ENCODE peak calls at places on chromosomes 2 and 18, in seven cellular contexts. M is B cell, P is renal cortical epithelial cell, U is EL, X is WERI-Rb-1, D is A549, J is activated B cell treated with CpG ODN at 0.5 μM for 24 hours. Z is an unnamed sample.

GRCh38 chr2:190972213-190972612 is 41.8 kb downstream of the STAT1 start:
- DNase-seq in M (no peak), P (no peak), U (no peak), X (no peak), D (no peak), J (no peak), Z (no peak)

GRCh38 chr18:43847164-43848091 is 570.1 kb upstream of the SYT4 start:
- DNase-seq in M (no peak), P (peak; percentile 87), U (peak; percentile 31), X (no peak), D (no peak), J (no peak), Z (no peak)

GRCh38 chr2:127569274-127570065 is 34.0 kb downstream of the MYO7B start:
- DNase-seq in M (no peak), P (peak; percentile 60), U (peak; percentile 66), X (no peak), D (no peak), J (no peak), Z (peak; percentile 64)

GRCh38 chr2:38013158-38013752 is 62.7 kb downstream of the CYP1B1 start:
- DNase-seq in M (no peak), P (peak; percentile 72), U (peak; percentile 27), X (no peak), D (no peak), J (no peak), Z (peak; percentile 39)

GRCh38 chr2:109156052-109156451 is 27.0 kb downstream of the SH3RF3 start:
- DNase-seq in M (no peak), P (no peak), U (no peak), X (no peak), D (no peak), J (no peak), Z (no peak)

GRCh38 chr18:79816981-79817606 is 19.4 kb downstream of the KCNG2 start:
- DNase-seq in M (no peak), P (no peak), U (no peak), X (no peak), D (no peak), J (no peak), Z (no peak)

GRCh38 chr2:147525724-147526489 is 318.9 kb upstream of the ACVR2A start:
- DNase-seq in M (no peak), P (peak; percentile 61), U (no peak), X (no peak), D (no peak), J (no peak), Z (no peak)

GRCh38 chr18:44245026-44245425 is 435.7 kb upstream of the SETBP1 start:
- DNase-seq in M (no peak), P (no peak), U (no peak), X (no peak), D (no peak), J (no peak), Z (no peak)

GRCh38 chr2:240780023-240780831 is 39.8 kb downstream of the KIF1A start:
- DNase-seq in M (no peak), P (no peak), U (no peak), X (peak; percentile 31), D (no peak), J (no peak), Z (no peak)

GRCh38 chr2:74146929-74147728 is 583 bp downstream of the BOLA3 start:
- DNase-seq in M (no peak), P (peak; percentile 54), U (peak; percentile 13), X (peak; percentile 32), D (peak; percentile 28), J (no peak), Z (peak; percentile 34)

GRCh38 chr2:28342081-28342967 is 50.3 kb upstream of the FOSL2 start:
- DNase-seq in M (no peak), P (peak; percentile 82), U (peak; percentile 77), X (no peak), D (peak; percentile 33), J (no peak), Z (peak; percentile 28)

GRCh38 chr2:62270728-62271127 is 74.8 kb downstream of the B3GNT2 start:
- DNase-seq in M (no peak), P (peak; percentile 30), U (no peak), X (no peak), D (no peak), J (no peak), Z (no peak)

GRCh38 chr2:173092844-173093402 is 17.3 kb downstream of the MAP3K20 start:
- DNase-seq in M (no peak), P (no peak), U (no peak), X (no peak), D (no peak), J (no peak), Z (no peak)

GRCh38 chr2:231397928-231398294 is 2.4 kb downstream of the B3GNT7 start:
- DNase-seq in M (no peak), P (no peak), U (no peak), X (no peak), D (no peak), J (no peak), Z (no peak)

GRCh38 chr18:4035521-4035920 is 419.6 kb downstream of the DLGAP1 start:
- DNase-seq in M (no peak), P (no peak), U (no peak), X (no peak), D (no peak), J (no peak), Z (no peak)

Z was measured in HFFc6.